ENCODE peak calls at places on chromosomes 2 and 18, in five cellular contexts. I, F, Q, L and W are unnamed samples.

GRCh38 chr2:171161425-171162289 is 964 bp upstream of the TLK1 start:
- DNase-seq in I (no peak), F (no peak), Q (no peak), L (no peak), W (no peak)

GRCh38 chr18:79644006-79644665 is 35.5 kb upstream of the CTDP1 start:
- DNase-seq in I (peak), F (no peak), Q (peak), L (peak), W (peak)

GRCh38 chr2:100409461-100409860 is 8.0 kb downstream of the CHST10 start:
- DNase-seq in I (no peak), F (no peak), Q (no peak), L (no peak), W (no peak)

GRCh38 chr18:12307871-12308385 is at the start of gene TUBB6:
- DNase-seq in I (peak), F (peak), Q (peak), L (peak), W (peak)

GRCh38 chr2:196967126-196967525 is 40.6 kb upstream of the PGAP1 start:
- DNase-seq in I (no peak), F (no peak), Q (no peak), L (no peak), W (peak)

GRCh38 chr18:46759885-46760284 is 3.0 kb upstream of the ST8SIA5 start:
- DNase-seq in I (no peak), F (no peak), Q (no peak), L (peak), W (no peak)

GRCh38 chr18:10715791-10716190 is 190.0 kb downstream of the NAPG start:
- DNase-seq in I (no peak), F (no peak), Q (peak), L (no peak), W (peak)

GRCh38 chr18:48943736-48944527 is 6.8 kb downstream of the SMAD7 start:
- DNase-seq in I (no peak), F (no peak), Q (no peak), L (no peak), W (no peak)

GRCh38 chr2:232838406-232838874 is 31.6 kb upstream of the SNORC start:
- DNase-seq in I (no peak), F (no peak), Q (peak), L (no peak), W (no peak)

GRCh38 chr2:1856922-1857321 is 112.6 kb upstream of the PXDN start:
- DNase-seq in I (no peak), F (no peak), Q (peak), L (no peak), W (peak)

GRCh38 chr2:27885656-27886055 is 4.5 kb downstream of the RBKS start:
- DNase-seq in I (no peak), F (no peak), Q (no peak), L (no peak), W (no peak)

GRCh38 chr18:47036298-47036874 is 965 bp upstream of the ELOA2 start:
- DNase-seq in I (peak), F (no peak), Q (peak), L (peak), W (peak)

GRCh38 chr2:205754924-205755321 is 72.6 kb downstream of the NRP2 start:
- DNase-seq in I (no peak), F (no peak), Q (peak), L (no peak), W (no peak)

GRCh38 chr2:227612546-227613271 is 1.9 kb downstream of the SCYGR3 start:
- DNase-seq in I (peak), F (no peak), Q (no peak), L (no peak), W (no peak)

GRCh38 chr2:38702413-38702812 is 36.5 kb downstream of the GALM start:
- DNase-seq in I (no peak), F (peak), Q (peak), L (peak), W (peak)

GRCh38 chr2:226360658-226361057 is 439.0 kb downstream of the IRS1 start:
- DNase-seq in I (no peak), F (no peak), Q (no peak), L (peak), W (no peak)

GRCh38 chr2:10860476-10861325 is 48.1 kb upstream of the PDIA6 start:
- DNase-seq in I (no peak), F (no peak), Q (no peak), L (no peak), W (no peak)

GRCh38 chr2:216001201-216001600 is 12.2 kb downstream of the MREG start:
- DNase-seq in I (no peak), F (no peak), Q (no peak), L (no peak), W (no peak)

GRCh38 chr18:73688851-73689659 is 458.6 kb downstream of the FBXO15 start:
- DNase-seq in I (no peak), F (peak), Q (no peak), L (no peak), W (peak)

GRCh38 chr18:40852406-40852805 is 1102.6 kb upstream of the PIK3C3 start:
- DNase-seq in I (no peak), F (no peak), Q (no peak), L (no peak), W (no peak)

GRCh38 chr2:133574620-133575019 is 6.4 kb upstream of the NCKAP5 start:
- DNase-seq in I (no peak), F (no peak), Q (no peak), L (no peak), W (no peak)

GRCh38 chr2:192123847-192124246 is 70.9 kb downstream of the TMEFF2 start:
- DNase-seq in I (no peak), F (no peak), Q (no peak), L (no peak), W (no peak)

GRCh38 chr2:119463136-119463535 is 31.5 kb downstream of the TMEM37 start:
- DNase-seq in I (no peak), F (no peak), Q (no peak), L (no peak), W (no peak)

GRCh38 chr2:218896501-218897393 is 16.1 kb downstream of the WNT10A start:
- DNase-seq in I (no peak), F (no peak), Q (peak), L (no peak), W (peak)

GRCh38 chr2:73243884-73244570 is 9.9 kb downstream of the CCT7 start:
- DNase-seq in I (no peak), F (peak), Q (no peak), L (peak), W (no peak)

GRCh38 chr2:2422621-2423020 is 91.5 kb upstream of the MYT1L start:
- DNase-seq in I (no peak), F (no peak), Q (no peak), L (no peak), W (no peak)

GRCh38 chr2:156112323-156112722 is 220.2 kb downstream of the NR4A2 start:
- DNase-seq in I (no peak), F (no peak), Q (no peak), L (no peak), W (no peak)

GRCh38 chr2:176464886-176465564 is 195.8 kb downstream of the MTX2 start:
- DNase-seq in I (peak), F (no peak), Q (no peak), L (peak), W (no peak)

GRCh38 chr18:74530584-74530862 is 3.8 kb upstream of the CNDP1 start:
- DNase-seq in I (no peak), F (no peak), Q (no peak), L (no peak), W (no peak)

GRCh38 chr18:48472610-48473009 is 63.4 kb upstream of the ZBTB7C start:
- DNase-seq in I (no peak), F (no peak), Q (no peak), L (no peak), W (no peak)

GRCh38 chr2:53177342-53177741 is 590.3 kb upstream of the CHAC2 start:
- DNase-seq in I (no peak), F (no peak), Q (no peak), L (no peak), W (no peak)

GRCh38 chr2:128316777-128317185 is 1.9 kb downstream of the HS6ST1 start:
- DNase-seq in I (no peak), F (no peak), Q (no peak), L (no peak), W (no peak)

GRCh38 chr2:197904446-197904845 is 100.1 kb downstream of the PLCL1 start:
- DNase-seq in I (no peak), F (no peak), Q (no peak), L (no peak), W (no peak)

GRCh38 chr2:154694881-154695280 is 3.6 kb upstream of the KCNJ3 start:
- DNase-seq in I (no peak), F (no peak), Q (no peak), L (no peak), W (no peak)

GRCh38 chr2:120667981-120668380 is 67.7 kb upstream of the GLI2 start:
- DNase-seq in I (no peak), F (no peak), Q (no peak), L (no peak), W (no peak)

GRCh38 chr2:134736167-134736885 is 17.5 kb upstream of the TMEM163 start:
- DNase-seq in I (no peak), F (peak), Q (peak), L (no peak), W (peak)